ENCODE peak calls at places on chromosomes 4 and X, in four cellular contexts. One of them, this sample, is unnamed.

GRCh38 chr4:122364700-122365404 is 14.0 kb upstream of the ADAD1 start:
- DNase-seq in RWPE1: no peak
- DNase-seq in substantia nigra: no peak
- DNase-seq in dorsolateral prefrontal cortex: no peak
- DNase-seq in this sample: no peak

GRCh38 chr4:178789279-178789678 is 1347.0 kb upstream of the AGA start:
- DNase-seq in RWPE1: no peak
- DNase-seq in substantia nigra: no peak
- DNase-seq in dorsolateral prefrontal cortex: no peak
- DNase-seq in this sample: no peak

GRCh38 chr4:143559757-143560147 is 46.2 kb downstream of the SMARCA5 start:
- DNase-seq in RWPE1: no peak
- DNase-seq in substantia nigra: no peak
- DNase-seq in dorsolateral prefrontal cortex: no peak
- DNase-seq in this sample: no peak

GRCh38 chr4:87017580-87018061 is 82.8 kb downstream of the AFF1 start:
- DNase-seq in RWPE1: no peak
- DNase-seq in substantia nigra: no peak
- DNase-seq in dorsolateral prefrontal cortex: no peak
- DNase-seq in this sample: no peak

GRCh38 chr4:61332671-61333070 is 132.5 kb downstream of the ADGRL3 start:
- DNase-seq in RWPE1: no peak
- DNase-seq in substantia nigra: no peak
- DNase-seq in dorsolateral prefrontal cortex: no peak
- DNase-seq in this sample: no peak

GRCh38 chrX:20270557-20270880 is 3.8 kb upstream of the RPS6KA3 start:
- DNase-seq in RWPE1: no peak
- DNase-seq in substantia nigra: no peak
- DNase-seq in dorsolateral prefrontal cortex: no peak
- DNase-seq in this sample: no peak

GRCh38 chr4:16772366-16772850 is 126.0 kb downstream of the LDB2 start:
- DNase-seq in RWPE1: no peak
- DNase-seq in substantia nigra: no peak
- DNase-seq in dorsolateral prefrontal cortex: no peak
- DNase-seq in this sample: no peak

GRCh38 chrX:106649523-106650428 is 38.0 kb downstream of the RADX start:
- DNase-seq in RWPE1: no peak
- DNase-seq in substantia nigra: no peak
- DNase-seq in dorsolateral prefrontal cortex: no peak
- DNase-seq in this sample: no peak

GRCh38 chrX:49951524-49952193 is 29.3 kb downstream of the CLCN5 start:
- DNase-seq in RWPE1: no peak
- DNase-seq in substantia nigra: no peak
- DNase-seq in dorsolateral prefrontal cortex: no peak
- DNase-seq in this sample: no peak

GRCh38 chrX:154529206-154529612 is 13.2 kb upstream of the FAM3A start:
- DNase-seq in RWPE1: no peak
- DNase-seq in substantia nigra: no peak
- DNase-seq in dorsolateral prefrontal cortex: no peak
- DNase-seq in this sample: no peak

GRCh38 chr4:137678796-137679195 is 146.5 kb upstream of the PCDH18 start:
- DNase-seq in RWPE1: no peak
- DNase-seq in substantia nigra: no peak
- DNase-seq in dorsolateral prefrontal cortex: no peak
- DNase-seq in this sample: no peak

GRCh38 chr4:84529169-84529751 is 30.2 kb upstream of the NKX6-1 start:
- DNase-seq in RWPE1: peak
- DNase-seq in substantia nigra: no peak
- DNase-seq in dorsolateral prefrontal cortex: no peak
- DNase-seq in this sample: no peak

GRCh38 chr4:11160288-11160687 is 268.4 kb downstream of the HS3ST1 start:
- DNase-seq in RWPE1: no peak
- DNase-seq in substantia nigra: no peak
- DNase-seq in dorsolateral prefrontal cortex: no peak
- DNase-seq in this sample: no peak

GRCh38 chr4:33160126-33160525 is 2440.0 kb downstream of the PCDH7 start:
- DNase-seq in RWPE1: no peak
- DNase-seq in substantia nigra: no peak
- DNase-seq in dorsolateral prefrontal cortex: no peak
- DNase-seq in this sample: no peak

GRCh38 chr4:184664445-184665210 is 15.1 kb downstream of the PRIMPOL start:
- DNase-seq in RWPE1: peak
- DNase-seq in substantia nigra: no peak
- DNase-seq in dorsolateral prefrontal cortex: no peak
- DNase-seq in this sample: no peak

GRCh38 chrX:70301716-70302115 is 11.8 kb downstream of the KIF4A start:
- DNase-seq in RWPE1: no peak
- DNase-seq in substantia nigra: no peak
- DNase-seq in dorsolateral prefrontal cortex: no peak
- DNase-seq in this sample: no peak

GRCh38 chr4:13544556-13545393 is 467 bp upstream of the NKX3-2 start:
- DNase-seq in RWPE1: peak
- DNase-seq in substantia nigra: no peak
- DNase-seq in dorsolateral prefrontal cortex: no peak
- DNase-seq in this sample: peak

GRCh38 chr4:40672528-40673522 is 43.2 kb upstream of the RBM47 start:
- DNase-seq in RWPE1: peak
- DNase-seq in substantia nigra: no peak
- DNase-seq in dorsolateral prefrontal cortex: no peak
- DNase-seq in this sample: no peak

GRCh38 chrX:20693071-20693470 is 426.4 kb upstream of the RPS6KA3 start:
- DNase-seq in RWPE1: no peak
- DNase-seq in substantia nigra: no peak
- DNase-seq in dorsolateral prefrontal cortex: no peak
- DNase-seq in this sample: no peak

GRCh38 chrX:19678941-19679340 is 163.6 kb upstream of the MAP3K15 start:
- DNase-seq in RWPE1: no peak
- DNase-seq in substantia nigra: no peak
- DNase-seq in dorsolateral prefrontal cortex: no peak
- DNase-seq in this sample: no peak

GRCh38 chr4:16230308-16230707 is 4.0 kb upstream of the TAPT1 start:
- DNase-seq in RWPE1: no peak
- DNase-seq in substantia nigra: no peak
- DNase-seq in dorsolateral prefrontal cortex: no peak
- DNase-seq in this sample: no peak

GRCh38 chr4:58617226-58617625 is 1507.0 kb upstream of the IGFBP7 start:
- DNase-seq in RWPE1: no peak
- DNase-seq in substantia nigra: no peak
- DNase-seq in dorsolateral prefrontal cortex: no peak
- DNase-seq in this sample: no peak

GRCh38 chr4:122826000-122826595 is 533 bp upstream of the FGF2 start:
- DNase-seq in RWPE1: no peak
- DNase-seq in substantia nigra: no peak
- DNase-seq in dorsolateral prefrontal cortex: no peak
- DNase-seq in this sample: no peak

GRCh38 chr4:69610484-69610883 is 29.0 kb downstream of the UGT2A2 start:
- DNase-seq in RWPE1: no peak
- DNase-seq in substantia nigra: no peak
- DNase-seq in dorsolateral prefrontal cortex: no peak
- DNase-seq in this sample: no peak

DNA sequence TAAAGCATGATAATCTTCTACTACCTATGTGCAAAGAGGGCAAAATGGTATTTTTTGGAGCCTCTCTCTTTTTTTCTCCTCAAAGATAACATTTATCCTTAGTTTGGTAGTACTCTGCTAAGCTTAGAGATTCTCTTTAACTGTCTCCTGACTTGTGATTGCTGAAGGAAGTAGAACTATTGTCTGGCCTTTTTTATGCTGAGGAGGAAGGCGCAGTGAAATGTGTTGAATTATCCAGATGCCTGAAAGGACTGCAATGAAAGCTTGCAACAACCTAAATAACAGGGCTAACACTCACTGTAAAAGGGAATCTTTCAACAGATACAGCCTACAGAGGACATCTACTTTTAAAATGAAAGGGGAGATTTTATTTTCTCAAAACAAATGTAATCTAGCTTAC is 59.5 kb upstream of the CCDC160 start:
- DNase-seq in RWPE1: no peak
- DNase-seq in substantia nigra: no peak
- DNase-seq in dorsolateral prefrontal cortex: no peak
- DNase-seq in this sample: no peak
- H3K27ac ChIP-seq in RWPE1: no peak
- H3K27ac ChIP-seq in substantia nigra: no peak
- H3K27ac ChIP-seq in dorsolateral prefrontal cortex: no peak
- H3K27ac ChIP-seq in this sample: no peak

DNA sequence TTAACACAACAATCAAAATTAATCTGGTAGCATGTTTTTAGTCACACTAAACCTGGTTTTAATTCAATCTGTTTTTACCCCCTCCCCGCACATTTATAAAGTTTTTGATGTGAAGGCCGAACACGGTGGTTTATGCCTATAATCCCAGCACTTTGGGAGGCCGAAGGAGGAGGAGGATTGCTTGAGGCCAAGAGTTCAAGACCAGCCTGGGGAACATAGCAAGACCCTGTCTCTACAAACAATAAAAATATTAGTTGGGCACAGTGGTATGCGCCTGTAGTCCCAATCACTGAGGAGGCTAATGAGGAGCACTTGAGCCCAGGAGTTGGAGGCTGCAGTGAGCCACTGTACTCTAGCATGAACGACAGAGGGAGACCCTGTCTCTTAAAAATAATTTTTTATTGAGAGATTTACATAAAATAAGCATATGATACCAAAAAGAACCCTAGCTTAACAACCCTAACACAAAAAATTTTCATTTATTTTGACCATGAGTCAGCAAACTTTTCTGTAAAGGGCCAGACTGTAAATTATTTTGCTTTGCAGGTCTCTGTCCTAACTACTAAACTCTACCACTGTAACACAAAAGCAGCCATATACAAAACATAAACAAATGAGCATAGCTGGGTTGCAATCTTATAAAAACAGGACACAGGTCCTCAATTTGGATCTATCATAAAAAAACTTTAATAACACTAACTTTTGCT is 21.5 kb downstream of the HNRNPD start:
- DNase-seq in RWPE1: no peak
- DNase-seq in substantia nigra: no peak
- DNase-seq in dorsolateral prefrontal cortex: no peak
- DNase-seq in this sample: no peak
- H3K27ac ChIP-seq in RWPE1: no peak
- H3K27ac ChIP-seq in substantia nigra: no peak
- H3K27ac ChIP-seq in dorsolateral prefrontal cortex: no peak
- H3K27ac ChIP-seq in this sample: no peak

GRCh38 chrX:103066606-103067005 is 2.6 kb upstream of the BEX1 start:
- DNase-seq in RWPE1: no peak
- DNase-seq in substantia nigra: no peak
- DNase-seq in dorsolateral prefrontal cortex: no peak
- DNase-seq in this sample: no peak

GRCh38 chrX:103061486-103061885 is 2.5 kb downstream of the BEX1 start:
- DNase-seq in RWPE1: no peak
- DNase-seq in substantia nigra: no peak
- DNase-seq in dorsolateral prefrontal cortex: no peak
- DNase-seq in this sample: no peak

GRCh38 chrX:103063191-103063845 is 653 bp downstream of the BEX1 start:
- DNase-seq in RWPE1: peak
- DNase-seq in substantia nigra: peak
- DNase-seq in dorsolateral prefrontal cortex: peak
- DNase-seq in this sample: no peak

DNA sequence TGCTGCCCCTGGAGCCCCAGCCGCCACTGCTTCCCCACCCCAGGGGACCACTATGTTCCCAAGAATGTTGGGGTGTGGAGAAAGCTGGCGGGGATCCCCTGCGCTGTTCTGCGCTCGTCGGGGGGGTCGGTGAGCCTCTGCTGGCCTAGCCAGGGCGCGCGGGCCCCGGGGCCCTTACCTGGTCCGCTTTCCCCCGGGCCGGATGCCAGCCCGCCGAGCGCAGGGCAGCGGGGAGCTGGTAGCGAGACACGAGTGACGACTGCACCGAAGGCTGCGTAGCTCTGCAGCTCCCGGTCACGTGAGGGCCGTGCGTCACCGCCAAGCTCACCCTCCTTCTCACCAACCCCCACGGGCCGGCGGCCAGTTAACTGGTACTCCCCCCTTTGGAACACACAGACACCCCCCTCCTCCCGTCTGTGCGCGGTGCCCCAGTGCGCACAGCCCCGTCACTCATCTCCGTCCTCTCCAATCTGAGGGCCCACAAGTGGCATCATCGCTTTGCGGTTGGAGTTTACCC is at the start of gene BEX1:
- DNase-seq in RWPE1: peak
- DNase-seq in substantia nigra: peak
- DNase-seq in dorsolateral prefrontal cortex: peak
- DNase-seq in this sample: peak
- H3K27ac ChIP-seq in RWPE1: no peak
- H3K27ac ChIP-seq in substantia nigra: peak
- H3K27ac ChIP-seq in dorsolateral prefrontal cortex: peak
- H3K27ac ChIP-seq in this sample: peak

GRCh38 chrX:139831017-139831416 is 101.8 kb downstream of the ATP11C start:
- DNase-seq in RWPE1: no peak
- DNase-seq in substantia nigra: no peak
- DNase-seq in dorsolateral prefrontal cortex: no peak
- DNase-seq in this sample: no peak
- H3K27ac ChIP-seq in RWPE1: no peak
- H3K27ac ChIP-seq in substantia nigra: no peak
- H3K27ac ChIP-seq in dorsolateral prefrontal cortex: no peak
- H3K27ac ChIP-seq in this sample: no peak

DNA sequence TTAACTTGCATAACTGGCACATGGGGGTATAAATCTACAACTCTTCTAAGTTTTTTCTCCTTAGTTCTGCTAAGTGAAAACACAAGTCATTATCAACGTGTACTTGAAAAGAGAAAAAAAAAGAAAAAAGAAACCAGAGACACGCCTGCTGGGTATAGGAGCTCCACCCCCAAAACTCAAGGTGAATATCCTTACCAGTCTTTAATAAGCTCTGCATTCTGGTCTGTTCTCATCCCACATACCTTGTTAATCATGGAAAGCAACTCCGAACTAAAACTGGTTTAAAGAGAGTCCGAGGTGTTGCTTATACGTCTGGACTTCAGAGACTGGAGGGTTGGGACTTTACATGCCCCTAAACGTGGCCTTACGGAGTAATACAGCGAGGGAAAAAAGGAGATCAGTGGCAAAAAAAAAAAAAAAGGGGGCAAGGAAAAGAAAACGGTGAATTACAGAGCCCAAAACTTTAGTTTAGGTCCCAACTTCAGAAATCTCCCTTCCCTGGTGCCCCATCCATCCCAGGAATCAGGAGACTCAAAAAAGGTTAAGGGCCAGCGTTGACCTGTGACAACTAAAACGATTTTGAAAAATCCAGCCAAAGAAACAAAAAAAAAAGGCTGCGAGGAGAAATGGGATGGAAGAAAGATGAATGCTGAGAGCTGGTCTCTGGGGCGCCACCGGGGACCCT is 997 bp downstream of the PGRMC2 start:
- DNase-seq in RWPE1: peak
- DNase-seq in substantia nigra: no peak
- DNase-seq in dorsolateral prefrontal cortex: no peak
- DNase-seq in this sample: no peak
- H3K27ac ChIP-seq in RWPE1: peak
- H3K27ac ChIP-seq in substantia nigra: peak
- H3K27ac ChIP-seq in dorsolateral prefrontal cortex: no peak
- H3K27ac ChIP-seq in this sample: no peak

DNA sequence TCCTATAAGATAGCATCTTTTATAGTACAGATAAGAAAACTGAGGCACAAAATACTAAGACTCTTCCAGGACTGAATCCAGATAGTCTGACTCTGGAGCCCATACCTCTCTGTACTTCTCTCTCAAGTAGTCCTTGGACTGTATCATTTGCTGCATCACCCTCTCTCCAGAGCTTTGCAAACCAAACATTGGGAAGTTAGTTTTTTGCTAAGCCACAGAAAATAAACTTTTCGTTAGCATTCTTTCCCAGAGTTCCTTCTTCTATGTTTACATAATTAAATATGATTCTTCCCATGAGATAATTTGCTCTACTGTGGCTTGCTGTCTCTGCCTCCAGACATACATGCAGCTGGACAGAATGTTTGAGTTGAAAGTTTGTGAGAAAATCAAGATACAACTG is 22.0 kb downstream of the PPEF2 start:
- DNase-seq in RWPE1: no peak
- DNase-seq in substantia nigra: no peak
- DNase-seq in dorsolateral prefrontal cortex: no peak
- DNase-seq in this sample: no peak
- H3K27ac ChIP-seq in RWPE1: no peak
- H3K27ac ChIP-seq in substantia nigra: no peak
- H3K27ac ChIP-seq in dorsolateral prefrontal cortex: no peak
- H3K27ac ChIP-seq in this sample: no peak